ENCODE peak calls at places on chromosomes 1 and 21, in five cellular contexts. One of them, this sample, is unnamed.

GRCh38 chr1:10152709-10153284 is 57.6 kb upstream of the KIF1B start:
- DNase-seq in H1: peak; percentile 87
- DNase-seq in A549: peak; percentile 45
- DNase-seq in transverse colon: peak; percentile 58
- DNase-seq in tibial nerve: no peak
- DNase-seq in this sample: peak; percentile 46

GRCh38 chr21:45591619-45592207 is 49.5 kb upstream of the SLC19A1 start:
- DNase-seq in H1: no peak
- DNase-seq in transverse colon: no peak
- DNase-seq in A549: no peak
- DNase-seq in tibial nerve: no peak
- DNase-seq in this sample: no peak

GRCh38 chr1:201792534-201793305 is 36.2 kb upstream of the IPO9 start:
- DNase-seq in H1: peak; percentile 87
- DNase-seq in tibial nerve: peak; percentile 71
- DNase-seq in A549: peak; percentile 86
- DNase-seq in transverse colon: peak; percentile 78
- DNase-seq in this sample: peak; percentile 84

GRCh38 chr1:68116643-68117235 is 66.3 kb upstream of the DIRAS3 start:
- DNase-seq in A549: peak; percentile 38
- DNase-seq in tibial nerve: no peak
- DNase-seq in transverse colon: peak; percentile 52
- DNase-seq in H1: peak; percentile 67
- DNase-seq in this sample: peak; percentile 75

GRCh38 chr21:26758083-26758861 is 86.9 kb downstream of the ADAMTS1 start:
- DNase-seq in A549: no peak
- DNase-seq in transverse colon: no peak
- DNase-seq in H1: no peak
- DNase-seq in tibial nerve: no peak
- DNase-seq in this sample: no peak

GRCh38 chr1:244361764-244362473 is 89.8 kb downstream of the ADSS2 start:
- DNase-seq in A549: peak; percentile 41
- DNase-seq in transverse colon: no peak
- DNase-seq in H1: no peak
- DNase-seq in tibial nerve: no peak
- DNase-seq in this sample: no peak

GRCh38 chr1:93047585-93047984 is 31.5 kb upstream of the MTF2 start:
- DNase-seq in H1: no peak
- DNase-seq in transverse colon: no peak
- DNase-seq in A549: no peak
- DNase-seq in tibial nerve: no peak
- DNase-seq in this sample: no peak

GRCh38 chr1:119773711-119774241 is 5.1 kb upstream of the HMGCS2 start:
- DNase-seq in A549: no peak
- DNase-seq in H1: no peak
- DNase-seq in transverse colon: no peak
- DNase-seq in tibial nerve: no peak
- DNase-seq in this sample: no peak

GRCh38 chr1:101284021-101284420 is 47.2 kb downstream of the S1PR1 start:
- DNase-seq in tibial nerve: no peak
- DNase-seq in A549: no peak
- DNase-seq in transverse colon: no peak
- DNase-seq in H1: no peak
- DNase-seq in this sample: no peak

GRCh38 chr1:43569175-43569574 is 38.5 kb downstream of the PTPRF start:
- DNase-seq in H1: no peak
- DNase-seq in A549: no peak
- DNase-seq in transverse colon: no peak
- DNase-seq in tibial nerve: no peak
- DNase-seq in this sample: no peak

DNA sequence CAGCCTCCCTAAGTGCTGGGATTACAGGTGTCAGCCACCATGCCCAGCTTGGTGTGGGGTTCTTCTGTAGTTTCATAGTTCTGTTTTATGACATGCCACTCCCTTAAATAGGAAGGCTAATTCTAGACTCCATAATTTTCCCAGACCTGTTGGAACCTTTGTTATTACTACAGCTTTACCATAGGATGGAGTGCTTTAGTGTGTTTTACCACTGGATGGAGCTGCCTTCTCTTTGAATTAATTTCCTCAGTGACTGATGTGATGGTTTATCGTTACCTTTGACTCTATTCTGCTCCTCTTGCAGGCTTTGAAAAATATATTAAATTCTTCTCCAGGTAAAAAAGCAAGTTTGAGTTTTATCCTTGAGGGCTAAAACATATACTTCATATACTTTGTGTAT is 84.6 kb upstream of the NEK7 start:
- DNase-seq in A549: no peak
- DNase-seq in tibial nerve: no peak
- DNase-seq in transverse colon: no peak
- DNase-seq in H1: no peak
- DNase-seq in this sample: no peak
- TF ChIP-seq CTCF in A549: no peak
- TF ChIP-seq CTCF in tibial nerve: no peak
- TF ChIP-seq CTCF in transverse colon: peak; percentile 11
- TF ChIP-seq CTCF in H1: peak; percentile 11
- TF ChIP-seq CTCF in this sample: no peak

GRCh38 chr1:5667513-5668325 is 324.5 kb downstream of the NPHP4 start:
- DNase-seq in H1: no peak
- DNase-seq in tibial nerve: no peak
- DNase-seq in A549: no peak
- DNase-seq in transverse colon: no peak
- DNase-seq in this sample: no peak
- TF ChIP-seq EP300 in H1: no peak
- TF ChIP-seq EP300 in tibial nerve: no peak
- TF ChIP-seq EP300 in A549: no peak
- TF ChIP-seq EP300 in transverse colon: no peak
- TF ChIP-seq EP300 in this sample: no peak

DNA sequence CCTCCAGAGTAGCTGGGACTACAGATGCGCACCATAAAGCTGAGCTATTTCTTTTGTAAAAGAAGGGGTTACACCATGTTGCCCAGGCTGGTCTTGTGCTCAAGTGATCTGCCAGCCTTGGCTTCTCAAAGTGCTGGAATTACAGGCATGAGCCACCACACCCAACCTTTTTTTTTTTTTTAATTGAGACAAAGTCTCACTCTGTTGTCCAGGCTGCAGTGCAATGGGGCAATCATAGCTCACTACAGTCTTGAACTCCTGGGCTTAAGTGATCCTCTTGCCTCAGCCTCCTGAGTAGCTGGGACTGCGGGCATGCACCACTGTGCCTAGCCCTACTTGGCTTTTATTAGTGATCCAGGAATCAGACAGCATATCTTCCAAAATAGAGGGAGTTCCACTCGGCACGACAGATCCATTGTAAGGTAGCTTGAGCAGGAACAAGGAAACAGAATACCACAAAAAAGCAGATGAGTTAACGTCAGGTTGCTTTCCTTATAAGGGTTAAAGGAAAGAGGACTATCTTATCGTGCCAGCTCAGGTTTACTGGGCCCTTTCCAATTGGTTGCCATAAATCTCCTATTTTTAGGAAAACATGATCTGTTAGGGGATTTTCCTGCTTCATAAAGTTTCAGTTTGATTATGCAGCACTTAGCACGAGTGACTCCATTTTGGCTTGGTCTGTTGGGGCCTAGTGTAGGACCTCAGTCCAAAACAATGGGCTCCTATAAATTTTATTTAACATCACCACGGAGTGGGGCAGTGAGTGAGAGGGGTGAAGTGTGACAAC is 45.2 kb downstream of the NENF start:
- DNase-seq in H1: no peak
- DNase-seq in A549: peak; percentile 35
- DNase-seq in transverse colon: peak; percentile 28
- DNase-seq in tibial nerve: no peak
- DNase-seq in this sample: no peak
- H3K27ac ChIP-seq in H1: no peak overlapping the region
- H3K27ac ChIP-seq in A549: peak overlapping the region; percentile 72
- H3K27ac ChIP-seq in transverse colon: peak overlapping the region; percentile 61
- H3K27ac ChIP-seq in tibial nerve: no peak overlapping the region
- H3K27ac ChIP-seq in this sample: no peak overlapping the region

DNA sequence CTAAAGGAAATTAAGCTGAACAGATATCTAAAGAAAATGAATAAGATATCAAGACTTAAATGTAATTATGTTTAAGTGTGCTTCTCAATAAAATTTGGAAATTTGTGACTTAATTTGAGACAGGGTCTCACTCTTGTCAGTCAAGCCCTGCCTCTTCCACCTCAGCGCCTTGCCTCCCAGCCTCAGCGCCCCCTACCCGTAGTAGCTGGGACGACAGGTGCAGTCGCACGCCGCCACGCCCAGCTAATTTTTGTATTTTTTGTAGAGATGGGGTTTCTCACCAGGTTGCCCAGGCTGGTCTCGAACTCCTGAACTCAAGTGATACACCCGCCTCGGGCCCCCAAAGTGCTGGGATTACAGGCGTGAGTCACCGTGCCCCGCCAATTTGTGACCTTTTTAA is 117.0 kb downstream of the CLEC20A start:
- DNase-seq in A549: peak; percentile 30
- DNase-seq in H1: peak; percentile 91
- DNase-seq in transverse colon: no peak
- DNase-seq in tibial nerve: no peak
- DNase-seq in this sample: no peak
- TF ChIP-seq CTCF in A549: no peak
- TF ChIP-seq CTCF in H1: peak; percentile 78
- TF ChIP-seq CTCF in transverse colon: no peak
- TF ChIP-seq CTCF in tibial nerve: no peak
- TF ChIP-seq CTCF in this sample: no peak

GRCh38 chr1:36436820-36437219 is 13.4 kb downstream of the OSCP1 start:
- DNase-seq in tibial nerve: no peak
- DNase-seq in transverse colon: no peak
- DNase-seq in H1: no peak
- DNase-seq in A549: no peak
- DNase-seq in this sample: no peak
- TF ChIP-seq EP300 in tibial nerve: no peak
- TF ChIP-seq EP300 in transverse colon: no peak
- TF ChIP-seq EP300 in H1: no peak
- TF ChIP-seq EP300 in A549: no peak
- TF ChIP-seq EP300 in this sample: no peak

GRCh38 chr21:42157606-42158310 is 61.2 kb upstream of the ABCG1 start:
- DNase-seq in A549: no peak
- DNase-seq in H1: no peak
- DNase-seq in tibial nerve: no peak
- DNase-seq in transverse colon: no peak
- DNase-seq in this sample: no peak
- H3K27ac ChIP-seq in A549: no peak overlapping the region
- H3K27ac ChIP-seq in H1: no peak overlapping the region
- H3K27ac ChIP-seq in tibial nerve: no peak overlapping the region
- H3K27ac ChIP-seq in transverse colon: no peak overlapping the region
- H3K27ac ChIP-seq in this sample: no peak overlapping the region

GRCh38 chr1:145960468-145961108 is 2.8 kb upstream of the LIX1L start:
- DNase-seq in H1: peak; percentile 92
- DNase-seq in transverse colon: peak; percentile 77
- DNase-seq in A549: peak; percentile 67
- DNase-seq in tibial nerve: no peak
- DNase-seq in this sample: peak; percentile 92
- TF ChIP-seq CTCF in H1: no peak
- TF ChIP-seq CTCF in transverse colon: no peak
- TF ChIP-seq CTCF in A549: no peak
- TF ChIP-seq CTCF in tibial nerve: peak; percentile 11
- TF ChIP-seq CTCF in this sample: peak; percentile 34

This sample was measured in ovary.